ENCODE peak calls at places on chromosomes 5 and 9, in four cellular contexts. One of them, this sample, is unnamed.

GRCh38 chr5:27592231-27592630 is 553.8 kb upstream of the CDH9 start:
- DNase-seq in transverse colon: no peak
- DNase-seq in GM13976: no peak
- DNase-seq in fibroblast of villous mesenchyme: no peak
- DNase-seq in this sample: no peak

GRCh38 chr9:138075961-138076649 is 198.5 kb downstream of the CACNA1B start:
- DNase-seq in transverse colon: no peak
- DNase-seq in GM13976: no peak
- DNase-seq in fibroblast of villous mesenchyme: no peak
- DNase-seq in this sample: peak; percentile 16

GRCh38 chr5:170552486-170553122 is 48.8 kb downstream of the KCNIP1 start:
- DNase-seq in transverse colon: peak; percentile 62
- DNase-seq in fibroblast of villous mesenchyme: peak; percentile 92
- DNase-seq in GM13976: no peak
- DNase-seq in this sample: peak; percentile 51

GRCh38 chr9:124010665-124011321 is 775 bp upstream of the LHX2 start:
- DNase-seq in GM13976: peak; percentile 52
- DNase-seq in fibroblast of villous mesenchyme: no peak
- DNase-seq in transverse colon: no peak
- DNase-seq in this sample: no peak

GRCh38 chr9:2271426-2271825 is 256.3 kb downstream of the SMARCA2 start:
- DNase-seq in transverse colon: peak; percentile 10
- DNase-seq in GM13976: peak; percentile 51
- DNase-seq in fibroblast of villous mesenchyme: peak; percentile 17
- DNase-seq in this sample: no peak

GRCh38 chr5:150599917-150600511 is 40.4 kb upstream of the SYNPO start:
- DNase-seq in transverse colon: peak; percentile 76
- DNase-seq in GM13976: no peak
- DNase-seq in fibroblast of villous mesenchyme: peak; percentile 80
- DNase-seq in this sample: peak; percentile 86

GRCh38 chr5:150636391-150637244 is 3.8 kb upstream of the SYNPO start:
- DNase-seq in transverse colon: peak; percentile 68
- DNase-seq in GM13976: no peak
- DNase-seq in fibroblast of villous mesenchyme: peak; percentile 63
- DNase-seq in this sample: peak; percentile 86

GRCh38 chr5:156388233-156388632 is 61.3 kb downstream of the SGCD start:
- DNase-seq in fibroblast of villous mesenchyme: no peak
- DNase-seq in transverse colon: no peak
- DNase-seq in GM13976: no peak
- DNase-seq in this sample: no peak

GRCh38 chr9:88197016-88197415 is 58.7 kb upstream of the SPATA31C2 start:
- DNase-seq in fibroblast of villous mesenchyme: peak; percentile 90
- DNase-seq in GM13976: no peak
- DNase-seq in transverse colon: peak; percentile 18
- DNase-seq in this sample: no peak

GRCh38 chr5:103894882-103895281 is 332.3 kb upstream of the NUDT12 start:
- DNase-seq in transverse colon: no peak
- DNase-seq in fibroblast of villous mesenchyme: no peak
- DNase-seq in GM13976: no peak
- DNase-seq in this sample: no peak

GRCh38 chr5:42880621-42881020 is 68.9 kb upstream of the SELENOP start:
- DNase-seq in fibroblast of villous mesenchyme: peak; percentile 16
- DNase-seq in transverse colon: no peak
- DNase-seq in GM13976: no peak
- DNase-seq in this sample: no peak

GRCh38 chr5:172640822-172641358 is at the start of gene NEURL1B:
- DNase-seq in fibroblast of villous mesenchyme: peak; percentile 58
- DNase-seq in GM13976: peak; percentile 80
- DNase-seq in transverse colon: peak; percentile 87
- DNase-seq in this sample: peak; percentile 77
- TF ChIP-seq CTCF in fibroblast of villous mesenchyme: no peak
- TF ChIP-seq CTCF in GM13976: no peak
- TF ChIP-seq CTCF in transverse colon: no peak
- TF ChIP-seq CTCF in this sample: no peak

DNA sequence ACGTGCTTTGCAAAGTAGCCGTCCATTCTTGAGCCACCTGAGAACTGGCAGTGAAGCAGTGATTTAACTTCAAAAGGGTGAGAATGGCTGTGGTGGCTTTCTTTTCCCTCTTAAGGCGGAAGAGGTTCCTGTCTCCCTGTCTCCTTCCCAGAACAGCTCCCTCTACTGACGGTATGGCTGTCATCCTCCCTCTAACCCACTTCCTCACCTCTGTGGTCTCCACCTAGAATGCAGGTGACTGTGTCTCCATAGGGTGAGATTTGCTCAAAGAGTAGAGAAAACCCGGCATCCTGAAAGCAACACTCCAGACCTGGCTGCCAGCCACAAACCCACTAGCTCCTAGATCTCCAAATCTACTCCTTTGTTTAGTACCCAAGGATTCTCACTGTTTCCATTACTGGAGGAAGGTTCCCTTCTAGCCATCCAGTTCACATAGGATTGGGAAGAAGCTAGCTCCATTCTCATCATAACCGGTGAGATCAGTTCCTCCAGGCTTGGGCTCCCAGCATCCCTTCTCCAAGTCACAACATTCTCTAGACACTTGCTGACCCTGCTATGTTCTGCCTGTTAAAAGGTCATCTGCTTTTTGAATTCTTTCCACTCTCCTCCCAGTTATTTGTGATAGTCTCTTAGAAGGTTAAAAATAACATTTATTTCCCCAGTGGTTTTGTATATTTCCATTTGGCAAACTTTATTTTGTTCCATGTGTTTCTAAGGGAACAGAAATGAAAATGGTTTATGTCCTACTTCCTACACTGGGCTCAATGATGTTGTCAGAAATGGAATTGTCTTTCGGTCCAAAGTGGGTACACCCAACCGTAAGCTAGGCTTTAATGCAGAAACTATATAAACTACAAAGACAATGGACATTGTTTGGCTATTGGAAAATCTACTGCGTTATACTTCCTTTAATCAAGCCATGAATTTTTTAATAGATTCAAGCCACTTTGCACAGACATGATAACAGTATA is 269.4 kb downstream of the CWC27 start:
- DNase-seq in GM13976: no peak
- DNase-seq in transverse colon: peak; percentile 23
- DNase-seq in fibroblast of villous mesenchyme: no peak
- DNase-seq in this sample: no peak
- TF ChIP-seq CTCF in GM13976: no peak
- TF ChIP-seq CTCF in transverse colon: peak; percentile 26
- TF ChIP-seq CTCF in fibroblast of villous mesenchyme: peak; percentile 27
- TF ChIP-seq CTCF in this sample: peak; percentile 26

GRCh38 chr5:15993934-15994333 is 185.7 kb downstream of the MARCHF11 start:
- DNase-seq in fibroblast of villous mesenchyme: peak; percentile 8
- DNase-seq in GM13976: no peak
- DNase-seq in transverse colon: no peak
- DNase-seq in this sample: no peak
- TF ChIP-seq CTCF in fibroblast of villous mesenchyme: peak; percentile 41
- TF ChIP-seq CTCF in GM13976: no peak
- TF ChIP-seq CTCF in transverse colon: no peak
- TF ChIP-seq CTCF in this sample: no peak

GRCh38 chr5:95235439-95235982 is 49.4 kb downstream of the MCTP1 start:
- DNase-seq in transverse colon: no peak
- DNase-seq in GM13976: no peak
- DNase-seq in fibroblast of villous mesenchyme: no peak
- DNase-seq in this sample: no peak

GRCh38 chr5:95237324-95237723 is 47.6 kb downstream of the MCTP1 start:
- DNase-seq in fibroblast of villous mesenchyme: no peak
- DNase-seq in transverse colon: no peak
- DNase-seq in GM13976: no peak
- DNase-seq in this sample: no peak

GRCh38 chr5:95241155-95241554 is 43.7 kb downstream of the MCTP1 start:
- DNase-seq in fibroblast of villous mesenchyme: no peak
- DNase-seq in transverse colon: no peak
- DNase-seq in GM13976: no peak
- DNase-seq in this sample: no peak

GRCh38 chr5:95241635-95242034 is 43.3 kb downstream of the MCTP1 start:
- DNase-seq in transverse colon: no peak
- DNase-seq in GM13976: peak; percentile 58
- DNase-seq in fibroblast of villous mesenchyme: no peak
- DNase-seq in this sample: no peak

GRCh38 chr5:95238560-95239325 is 46.2 kb downstream of the MCTP1 start:
- DNase-seq in fibroblast of villous mesenchyme: peak; percentile 16
- DNase-seq in transverse colon: no peak
- DNase-seq in GM13976: peak; percentile 11
- DNase-seq in this sample: no peak
- TF ChIP-seq CTCF in fibroblast of villous mesenchyme: peak; percentile 20
- TF ChIP-seq CTCF in transverse colon: no peak
- TF ChIP-seq CTCF in GM13976: no peak
- TF ChIP-seq CTCF in this sample: no peak

GRCh38 chr9:105328296-105328695 is 83.8 kb downstream of the SLC44A1 start:
- DNase-seq in transverse colon: no peak
- DNase-seq in fibroblast of villous mesenchyme: no peak
- DNase-seq in GM13976: no peak
- DNase-seq in this sample: no peak
- TF ChIP-seq CTCF in transverse colon: no peak
- TF ChIP-seq CTCF in fibroblast of villous mesenchyme: no peak
- TF ChIP-seq CTCF in GM13976: no peak
- TF ChIP-seq CTCF in this sample: no peak

GRCh38 chr5:37501152-37501551 is 122.0 kb downstream of the WDR70 start:
- DNase-seq in GM13976: no peak
- DNase-seq in transverse colon: no peak
- DNase-seq in fibroblast of villous mesenchyme: peak; percentile 48
- DNase-seq in this sample: no peak

GRCh38 chr5:37506241-37506640 is 127.1 kb downstream of the WDR70 start:
- DNase-seq in GM13976: no peak
- DNase-seq in transverse colon: no peak
- DNase-seq in fibroblast of villous mesenchyme: no peak
- DNase-seq in this sample: no peak

GRCh38 chr5:37506722-37507121 is 127.6 kb downstream of the WDR70 start:
- DNase-seq in transverse colon: no peak
- DNase-seq in GM13976: no peak
- DNase-seq in fibroblast of villous mesenchyme: no peak
- DNase-seq in this sample: no peak
- TF ChIP-seq CTCF in transverse colon: no peak
- TF ChIP-seq CTCF in GM13976: no peak
- TF ChIP-seq CTCF in fibroblast of villous mesenchyme: no peak
- TF ChIP-seq CTCF in this sample: no peak

GRCh38 chr5:38023353-38023752 is 183.5 kb upstream of the GDNF start:
- DNase-seq in fibroblast of villous mesenchyme: no peak
- DNase-seq in transverse colon: no peak
- DNase-seq in GM13976: no peak
- DNase-seq in this sample: no peak

GRCh38 chr5:38029431-38030065 is 189.7 kb upstream of the GDNF start:
- DNase-seq in fibroblast of villous mesenchyme: no peak
- DNase-seq in GM13976: no peak
- DNase-seq in transverse colon: no peak
- DNase-seq in this sample: no peak

GRCh38 chr5:38018011-38018410 is 178.2 kb upstream of the GDNF start:
- DNase-seq in GM13976: no peak
- DNase-seq in transverse colon: no peak
- DNase-seq in fibroblast of villous mesenchyme: peak; percentile 17
- DNase-seq in this sample: no peak

GRCh38 chr5:38022621-38023020 is 182.8 kb upstream of the GDNF start:
- DNase-seq in fibroblast of villous mesenchyme: no peak
- DNase-seq in transverse colon: no peak
- DNase-seq in GM13976: no peak
- DNase-seq in this sample: no peak

DNA sequence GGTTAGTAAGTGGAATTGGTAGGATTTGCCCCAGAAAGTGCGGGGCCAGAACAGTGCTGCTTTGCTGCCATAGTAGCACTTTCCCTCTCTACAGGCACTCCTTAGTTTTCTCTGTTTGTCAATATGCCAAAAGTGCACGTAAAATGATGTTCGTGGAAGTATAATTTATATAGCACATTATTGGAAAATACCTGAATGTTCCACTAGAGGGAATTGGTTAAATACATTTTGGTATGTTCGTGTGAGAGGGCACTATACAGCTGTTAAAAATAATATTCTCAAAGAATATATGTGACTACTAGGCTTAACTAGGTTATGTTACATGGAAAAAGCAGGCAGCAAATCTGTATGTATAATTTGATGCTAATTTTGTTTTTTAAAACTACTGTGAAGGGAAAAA is 184.0 kb upstream of the GDNF start:
- DNase-seq in fibroblast of villous mesenchyme: peak; percentile 6
- DNase-seq in GM13976: no peak
- DNase-seq in transverse colon: no peak
- DNase-seq in this sample: no peak
- TF ChIP-seq CTCF in fibroblast of villous mesenchyme: peak; percentile 38
- TF ChIP-seq CTCF in GM13976: no peak
- TF ChIP-seq CTCF in transverse colon: no peak
- TF ChIP-seq CTCF in this sample: no peak

GRCh38 chr5:143023447-143024096 is 253.4 kb downstream of the ARHGAP26 start:
- DNase-seq in GM13976: peak; percentile 41
- DNase-seq in transverse colon: peak; percentile 18
- DNase-seq in fibroblast of villous mesenchyme: peak; percentile 41
- DNase-seq in this sample: peak; percentile 28

GRCh38 chr5:143025376-143025775 is 255.2 kb downstream of the ARHGAP26 start:
- DNase-seq in GM13976: no peak
- DNase-seq in fibroblast of villous mesenchyme: no peak
- DNase-seq in transverse colon: no peak
- DNase-seq in this sample: no peak

GRCh38 chr5:143025971-143026370 is 255.8 kb downstream of the ARHGAP26 start:
- DNase-seq in fibroblast of villous mesenchyme: no peak
- DNase-seq in GM13976: no peak
- DNase-seq in transverse colon: no peak
- DNase-seq in this sample: no peak

GRCh38 chr5:143026380-143026779 is 256.2 kb downstream of the ARHGAP26 start:
- DNase-seq in fibroblast of villous mesenchyme: no peak
- DNase-seq in GM13976: no peak
- DNase-seq in transverse colon: no peak
- DNase-seq in this sample: no peak

GRCh38 chr5:143024227-143024920 is 254.2 kb downstream of the ARHGAP26 start:
- DNase-seq in GM13976: no peak
- DNase-seq in transverse colon: no peak
- DNase-seq in fibroblast of villous mesenchyme: no peak
- DNase-seq in this sample: no peak
- TF ChIP-seq CTCF in GM13976: no peak
- TF ChIP-seq CTCF in transverse colon: no peak
- TF ChIP-seq CTCF in fibroblast of villous mesenchyme: no peak
- TF ChIP-seq CTCF in this sample: no peak

DNA sequence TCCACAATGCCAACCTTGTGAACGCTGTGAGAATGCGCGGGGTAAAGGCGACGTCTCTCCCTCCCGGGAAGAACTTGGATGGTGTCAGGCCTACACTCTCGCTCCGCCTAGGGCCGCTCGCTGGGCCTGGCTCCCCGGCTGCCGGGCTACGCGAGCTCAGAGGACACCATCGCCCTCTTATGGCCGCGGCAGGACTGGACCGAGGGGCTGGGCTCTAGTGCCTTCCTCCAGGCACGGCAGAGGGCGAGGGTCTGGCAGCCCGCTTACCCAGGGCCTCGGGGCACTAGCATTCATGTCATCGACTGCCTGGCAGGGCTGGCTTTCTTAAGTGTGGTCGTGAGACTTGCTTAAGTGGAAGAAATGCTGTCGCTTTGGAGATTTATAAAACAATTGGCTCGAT is 1.2 kb upstream of the EXOSC2 start:
- DNase-seq in fibroblast of villous mesenchyme: no peak
- DNase-seq in transverse colon: no peak
- DNase-seq in GM13976: no peak
- DNase-seq in this sample: no peak
- TF ChIP-seq CTCF in fibroblast of villous mesenchyme: peak; percentile 30
- TF ChIP-seq CTCF in transverse colon: no peak
- TF ChIP-seq CTCF in GM13976: no peak
- TF ChIP-seq CTCF in this sample: no peak

GRCh38 chr5:111685969-111686368 is 71.0 kb downstream of the NREP start:
- DNase-seq in GM13976: no peak
- DNase-seq in fibroblast of villous mesenchyme: no peak
- DNase-seq in transverse colon: no peak
- DNase-seq in this sample: no peak
- TF ChIP-seq CTCF in GM13976: no peak
- TF ChIP-seq CTCF in fibroblast of villous mesenchyme: no peak
- TF ChIP-seq CTCF in transverse colon: no peak
- TF ChIP-seq CTCF in this sample: no peak